ENCODE peak calls at places on chromosomes 2 and 18, in six cellular contexts. Y is A549, R is HCT116, A is endothelial cell of umbilical vein, P is GM12878, X is HepG2. V is an unnamed sample.

GRCh38 chr2:26401739-26402541 is at the start of gene DRC1:
- DNase-seq in R (no peak), Y (peak; percentile 88), A (peak; percentile 67), X (no peak), P (no peak), V (no peak)

GRCh38 chr2:2540406-2540805 is 209.3 kb upstream of the MYT1L start:
- DNase-seq in R (no peak), Y (no peak), A (no peak), P (no peak), X (no peak), V (no peak)

GRCh38 chr2:225020157-225020864 is 22.0 kb downstream of the DOCK10 start:
- DNase-seq in Y (no peak), A (no peak), P (no peak), R (no peak), X (no peak), V (no peak)

GRCh38 chr2:119943058-119943457 is 69.8 kb upstream of the EPB41L5 start:
- DNase-seq in P (no peak), A (no peak), Y (no peak), X (no peak), R (no peak), V (no peak)

GRCh38 chr2:224901121-224901676 is 141.1 kb downstream of the DOCK10 start:
- DNase-seq in P (no peak), X (no peak), Y (no peak), R (no peak), A (no peak), V (no peak)

GRCh38 chr2:152386266-152386665 is 51.3 kb downstream of the FMNL2 start:
- DNase-seq in R (no peak), Y (no peak), X (no peak), A (no peak), P (no peak), V (no peak)

GRCh38 chr2:229800997-229801754 is 86.8 kb upstream of the DNER start:
- DNase-seq in P (peak; percentile 23), X (peak; percentile 52), A (peak; percentile 79), R (peak; percentile 58), Y (peak; percentile 69), V (peak; percentile 77)

GRCh38 chr2:76120176-76120575 is 409.5 kb upstream of the GCFC2 start:
- DNase-seq in A (no peak), R (no peak), X (no peak), P (no peak), Y (no peak), V (no peak)

GRCh38 chr2:59025157-59025757 is 784.1 kb upstream of the FANCL start:
- DNase-seq in X (peak; percentile 13), R (peak; percentile 8), Y (peak; percentile 34), A (peak; percentile 8), P (no peak), V (peak; percentile 60)

GRCh38 chr2:238949710-238950345 is 101.9 kb downstream of the TWIST2 start:
- DNase-seq in A (no peak), Y (no peak), X (no peak), P (no peak), R (no peak), V (no peak)

GRCh38 chr18:61955644-61956043 is 62.8 kb upstream of the RNF152 start:
- DNase-seq in R (no peak), A (peak; percentile 56), P (peak; percentile 37), Y (no peak), X (no peak), V (peak; percentile 62)

GRCh38 chr2:224029876-224030275 is 9.2 kb downstream of the SERPINE2 start:
- DNase-seq in X (no peak), R (no peak), P (no peak), A (no peak), Y (no peak), V (no peak)

GRCh38 chr2:55057474-55057873 is 7.2 kb upstream of the RTN4 start:
- DNase-seq in X (no peak), P (no peak), Y (no peak), A (no peak), R (no peak), V (no peak)

GRCh38 chr2:196967126-196967525 is 40.6 kb upstream of the PGAP1 start:
- DNase-seq in X (no peak), R (no peak), Y (no peak), A (peak; percentile 28), P (no peak), V (no peak)

GRCh38 chr2:73283545-73284295 is 558 bp downstream of the FBXO41 start:
- DNase-seq in Y (no peak), P (no peak), A (no peak), X (no peak), R (no peak), V (peak; percentile 60)

GRCh38 chr18:22167091-22167470 is 2.3 kb upstream of the GATA6 start:
- DNase-seq in X (no peak), R (no peak), A (no peak), P (no peak), Y (peak; percentile 5), V (no peak)

GRCh38 chr2:186059096-186059495 is 320.5 kb downstream of the FSIP2 start:
- DNase-seq in X (no peak), R (no peak), P (no peak), A (peak; percentile 44), Y (no peak), V (no peak)

GRCh38 chr2:34997779-34998178 is 1357.8 kb upstream of the CRIM1 start:
- DNase-seq in A (no peak), P (no peak), R (no peak), X (no peak), Y (no peak), V (peak; percentile 14)

GRCh38 chr2:158931577-158931976 is 36.9 kb upstream of the TANC1 start:
- DNase-seq in A (peak; percentile 62), R (no peak), P (no peak), Y (no peak), X (no peak), V (peak; percentile 28)

GRCh38 chr2:241618296-241618805 is 18.6 kb downstream of the THAP4 start:
- DNase-seq in P (peak; percentile 11), R (no peak), Y (no peak), X (no peak), A (no peak), V (no peak)

GRCh38 chr2:29196792-29197788 is 81.9 kb downstream of the CLIP4 start:
- DNase-seq in Y (peak; percentile 79), A (peak; percentile 56), P (peak; percentile 34), R (peak; percentile 57), X (peak; percentile 69), V (peak; percentile 81)

GRCh38 chr18:9740076-9740475 is 32.0 kb downstream of the RAB31 start:
- DNase-seq in P (no peak), A (no peak), Y (no peak), X (no peak), R (no peak), V (no peak)

GRCh38 chr2:120958623-120959366 is 223.1 kb downstream of the GLI2 start:
- DNase-seq in X (no peak), A (no peak), P (no peak), Y (no peak), R (no peak), V (peak; percentile 23)

GRCh38 chr18:8982416-8983183 is 119.9 kb upstream of the NDUFV2 start:
- DNase-seq in P (no peak), X (peak; percentile 60), A (peak; percentile 58), R (peak; percentile 63), Y (peak; percentile 83), V (peak; percentile 46)

GRCh38 chr2:238296638-238297457 is 8.4 kb upstream of the PER2 start:
- DNase-seq in P (no peak), X (no peak), A (no peak), R (no peak), Y (no peak), V (no peak)

GRCh38 chr2:232897971-232898408 is 27.9 kb downstream of the SNORC start:
- DNase-seq in A (no peak), R (no peak), P (no peak), Y (no peak), X (no peak), V (no peak)

GRCh38 chr2:232901711-232902578 is 31.9 kb downstream of the SNORC start:
- DNase-seq in X (peak; percentile 60), Y (peak; percentile 84), P (no peak), A (peak; percentile 92), R (peak; percentile 83), V (peak; percentile 95)

GRCh38 chr2:232898592-232899541 is 28.8 kb downstream of the SNORC start:
- DNase-seq in Y (peak; percentile 37), A (peak; percentile 61), X (no peak), P (no peak), R (no peak), V (no peak)

GRCh38 chr2:232903989-232904388 is 33.9 kb downstream of the SNORC start:
- DNase-seq in Y (no peak), X (no peak), A (no peak), R (no peak), P (no peak), V (no peak)

GRCh38 chr2:232900811-232901701 is 31.0 kb downstream of the SNORC start:
- DNase-seq in A (no peak), P (no peak), X (no peak), R (no peak), Y (no peak), V (peak; percentile 29)
- H3K4me3 ChIP-seq in A (no peak overlapping the region), P (no peak overlapping the region), X (no peak overlapping the region), R (peak overlapping the region; percentile 31), Y (no peak overlapping the region), V (no peak overlapping the region)

GRCh38 chr2:202098336-202098735 is 25.3 kb downstream of the KIAA2012 start:
- DNase-seq in R (no peak), P (no peak), Y (no peak), X (no peak), A (no peak), V (no peak)
- TF ChIP-seq MAX in R (no peak), P (no peak), Y (no peak), X (no peak), A (no peak), V (no peak)

GRCh38 chr2:98648451-98648850 is 40.1 kb downstream of the UNC50 start:
- DNase-seq in Y (no peak), X (no peak), R (no peak), A (no peak), P (no peak), V (no peak)

GRCh38 chr2:98650998-98651397 is 42.6 kb downstream of the UNC50 start:
- DNase-seq in P (no peak), A (no peak), Y (no peak), X (no peak), R (no peak), V (no peak)

GRCh38 chr2:98647636-98648035 is 39.2 kb downstream of the UNC50 start:
- DNase-seq in R (no peak), P (no peak), X (no peak), A (no peak), Y (no peak), V (no peak)

GRCh38 chr2:98649135-98649991 is 41.0 kb downstream of the UNC50 start:
- DNase-seq in A (peak; percentile 87), P (peak; percentile 54), R (peak; percentile 66), X (peak; percentile 83), Y (peak; percentile 76), V (peak; percentile 91)

GRCh38 chr2:98649992-98650375 is 41.6 kb downstream of the UNC50 start:
- DNase-seq in R (no peak), Y (no peak), A (no peak), X (no peak), P (no peak), V (no peak)
- TF ChIP-seq CTCF in R (no peak), Y (no peak), A (no peak), X (no peak), P (no peak), V (no peak)

GRCh38 chr2:226031078-226031937 is 631.8 kb downstream of the NYAP2 start:
- DNase-seq in R (peak; percentile 65), P (no peak), A (peak; percentile 7), X (peak; percentile 73), Y (peak; percentile 81), V (peak; percentile 93)

GRCh38 chr2:226031962-226032441 is 632.5 kb downstream of the NYAP2 start:
- DNase-seq in X (peak; percentile 50), A (no peak), P (no peak), R (no peak), Y (no peak), V (peak; percentile 21)

GRCh38 chr2:226030369-226031077 is 631.0 kb downstream of the NYAP2 start:
- DNase-seq in R (peak; percentile 47), P (no peak), A (no peak), X (peak; percentile 9), Y (no peak), V (peak; percentile 90)
- H3K4me3 ChIP-seq in R (peak overlapping the region; percentile 65), P (no peak overlapping the region), A (no peak overlapping the region), X (peak overlapping the region; percentile 78), Y (peak overlapping the region; percentile 58), V (peak overlapping the region; percentile 81)